ENCODE peak calls at places on chromosomes 2 and 18, in eight cellular contexts. One of them, this sample, is unnamed.

GRCh38 chr2:239871481-239872435 is 153.4 kb downstream of the NDUFA10 start:
- DNase-seq in psoas muscle: no peak
- DNase-seq in K562: no peak
- DNase-seq in GM12864: no peak
- DNase-seq in ascending aorta: no peak
- DNase-seq in AG04449: no peak
- DNase-seq in astrocyte of the spinal cord: no peak
- DNase-seq in PC-3: no peak
- DNase-seq in this sample: no peak

GRCh38 chr2:237962432-237963084 is 4.3 kb upstream of the UBE2F start:
- DNase-seq in PC-3: no peak
- DNase-seq in AG04449: no peak
- DNase-seq in ascending aorta: no peak
- DNase-seq in GM12864: no peak
- DNase-seq in astrocyte of the spinal cord: no peak
- DNase-seq in K562: no peak
- DNase-seq in psoas muscle: no peak
- DNase-seq in this sample: no peak

GRCh38 chr2:42908538-42909200 is 116.3 kb upstream of the HAAO start:
- DNase-seq in GM12864: no peak
- DNase-seq in psoas muscle: no peak
- DNase-seq in astrocyte of the spinal cord: no peak
- DNase-seq in ascending aorta: no peak
- DNase-seq in PC-3: no peak
- DNase-seq in K562: peak
- DNase-seq in AG04449: no peak
- DNase-seq in this sample: no peak

GRCh38 chr2:7023542-7023941 is 106.3 kb downstream of the RNF144A start:
- DNase-seq in PC-3: no peak
- DNase-seq in astrocyte of the spinal cord: peak
- DNase-seq in psoas muscle: no peak
- DNase-seq in K562: no peak
- DNase-seq in AG04449: no peak
- DNase-seq in ascending aorta: no peak
- DNase-seq in GM12864: no peak
- DNase-seq in this sample: peak

GRCh38 chr2:54701029-54701428 is 22.4 kb upstream of the EML6 start:
- DNase-seq in psoas muscle: no peak
- DNase-seq in astrocyte of the spinal cord: no peak
- DNase-seq in ascending aorta: no peak
- DNase-seq in AG04449: no peak
- DNase-seq in GM12864: no peak
- DNase-seq in PC-3: no peak
- DNase-seq in K562: no peak
- DNase-seq in this sample: peak

GRCh38 chr2:109335586-109336266 is 206.7 kb downstream of the SH3RF3 start:
- DNase-seq in GM12864: no peak
- DNase-seq in K562: no peak
- DNase-seq in ascending aorta: no peak
- DNase-seq in PC-3: peak
- DNase-seq in AG04449: no peak
- DNase-seq in astrocyte of the spinal cord: peak
- DNase-seq in psoas muscle: no peak
- DNase-seq in this sample: peak

GRCh38 chr2:146385031-146385430 is 1459.8 kb upstream of the ACVR2A start:
- DNase-seq in K562: no peak
- DNase-seq in astrocyte of the spinal cord: no peak
- DNase-seq in ascending aorta: no peak
- DNase-seq in GM12864: no peak
- DNase-seq in AG04449: no peak
- DNase-seq in PC-3: no peak
- DNase-seq in psoas muscle: no peak
- DNase-seq in this sample: no peak

GRCh38 chr18:6355789-6356589 is 58.7 kb downstream of the L3MBTL4 start:
- DNase-seq in AG04449: no peak
- DNase-seq in psoas muscle: no peak
- DNase-seq in PC-3: peak
- DNase-seq in GM12864: no peak
- DNase-seq in ascending aorta: no peak
- DNase-seq in astrocyte of the spinal cord: peak
- DNase-seq in K562: no peak
- DNase-seq in this sample: no peak

GRCh38 chr2:218065239-218066006 is 3.6 kb upstream of the RUFY4 start:
- DNase-seq in PC-3: no peak
- DNase-seq in AG04449: no peak
- DNase-seq in astrocyte of the spinal cord: no peak
- DNase-seq in GM12864: no peak
- DNase-seq in psoas muscle: no peak
- DNase-seq in ascending aorta: no peak
- DNase-seq in K562: no peak
- DNase-seq in this sample: no peak

GRCh38 chr2:116487336-116487735 is 1327.2 kb upstream of the DDX18 start:
- DNase-seq in GM12864: no peak
- DNase-seq in AG04449: no peak
- DNase-seq in ascending aorta: no peak
- DNase-seq in psoas muscle: no peak
- DNase-seq in K562: no peak
- DNase-seq in PC-3: no peak
- DNase-seq in astrocyte of the spinal cord: no peak
- DNase-seq in this sample: no peak

GRCh38 chr2:96152301-96153165 is 7.3 kb upstream of the DUSP2 start:
- DNase-seq in K562: no peak
- DNase-seq in PC-3: no peak
- DNase-seq in astrocyte of the spinal cord: no peak
- DNase-seq in GM12864: no peak
- DNase-seq in AG04449: no peak
- DNase-seq in ascending aorta: no peak
- DNase-seq in psoas muscle: no peak
- DNase-seq in this sample: no peak

GRCh38 chr18:67200665-67201064 is 315.9 kb downstream of the DSEL start:
- DNase-seq in PC-3: no peak
- DNase-seq in GM12864: no peak
- DNase-seq in astrocyte of the spinal cord: no peak
- DNase-seq in ascending aorta: no peak
- DNase-seq in psoas muscle: no peak
- DNase-seq in K562: no peak
- DNase-seq in AG04449: no peak
- DNase-seq in this sample: no peak

GRCh38 chr2:26316845-26317244 is 29.1 kb upstream of the SELENOI start:
- DNase-seq in ascending aorta: no peak
- DNase-seq in astrocyte of the spinal cord: no peak
- DNase-seq in PC-3: no peak
- DNase-seq in psoas muscle: no peak
- DNase-seq in GM12864: no peak
- DNase-seq in AG04449: no peak
- DNase-seq in K562: peak
- DNase-seq in this sample: no peak

GRCh38 chr2:230067990-230068657 is 600 bp downstream of the SLC16A14 start:
- DNase-seq in AG04449: no peak
- DNase-seq in PC-3: peak
- DNase-seq in ascending aorta: peak
- DNase-seq in psoas muscle: peak
- DNase-seq in astrocyte of the spinal cord: peak
- DNase-seq in K562: no peak
- DNase-seq in GM12864: no peak
- DNase-seq in this sample: peak

GRCh38 chr2:36486546-36487044 is 111.4 kb downstream of the FEZ2 start:
- DNase-seq in astrocyte of the spinal cord: peak
- DNase-seq in ascending aorta: no peak
- DNase-seq in AG04449: peak
- DNase-seq in K562: no peak
- DNase-seq in GM12864: no peak
- DNase-seq in PC-3: peak
- DNase-seq in psoas muscle: no peak
- DNase-seq in this sample: peak

GRCh38 chr2:165902929-165903328 is 50.6 kb downstream of the TTC21B start:
- DNase-seq in psoas muscle: no peak
- DNase-seq in astrocyte of the spinal cord: peak
- DNase-seq in GM12864: no peak
- DNase-seq in PC-3: no peak
- DNase-seq in ascending aorta: no peak
- DNase-seq in AG04449: no peak
- DNase-seq in K562: no peak
- DNase-seq in this sample: peak

DNA sequence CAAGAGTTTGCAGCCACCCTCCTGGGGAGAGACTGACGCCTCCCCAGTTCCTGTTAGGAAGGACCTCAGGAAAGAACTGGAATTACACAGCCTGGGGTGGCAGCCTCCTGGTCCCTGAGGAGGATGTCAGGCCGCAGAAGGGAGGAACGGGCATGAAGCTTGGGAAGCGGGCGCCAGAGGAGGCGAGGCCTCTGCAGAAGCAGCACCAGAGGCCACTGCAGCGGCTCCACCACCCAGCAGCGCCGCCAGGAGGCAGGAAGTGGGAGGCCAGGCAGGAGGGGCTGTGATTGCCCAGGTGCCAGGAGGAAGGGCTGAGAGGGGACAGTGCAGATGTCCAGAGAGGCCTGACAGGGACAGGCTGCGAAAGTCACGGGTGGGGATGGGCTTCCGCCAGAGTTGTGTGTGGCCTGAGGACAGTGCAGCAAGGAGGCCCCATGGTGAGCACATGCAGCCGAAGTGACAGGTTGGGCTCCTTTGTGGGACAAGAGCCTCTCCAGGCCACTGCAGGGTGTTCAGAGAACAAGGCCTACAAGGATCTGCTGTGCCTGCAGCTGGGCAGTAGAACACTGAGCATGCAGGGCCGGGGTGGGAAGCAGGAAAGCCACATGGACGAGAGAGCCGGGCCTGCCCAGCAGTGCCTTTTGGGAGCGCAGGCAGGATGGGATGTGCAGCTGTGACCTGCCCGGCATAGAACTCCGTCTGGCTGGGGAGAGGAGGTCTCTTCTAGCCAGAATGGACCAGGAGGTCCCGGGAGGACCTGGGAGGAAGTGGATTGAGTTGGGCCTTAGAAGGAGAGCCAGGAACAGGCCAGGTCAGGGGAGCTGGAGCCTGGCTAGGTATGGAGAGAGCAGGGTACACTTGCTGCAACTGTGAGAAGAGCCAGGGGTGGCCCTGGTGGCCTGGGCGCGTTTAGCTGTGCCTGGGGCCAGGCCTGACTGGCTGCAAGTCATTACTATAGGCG is 39.1 kb upstream of the ALPP start:
- DNase-seq in K562: no peak
- DNase-seq in psoas muscle: no peak
- DNase-seq in GM12864: no peak
- DNase-seq in AG04449: no peak
- DNase-seq in PC-3: no peak
- DNase-seq in ascending aorta: no peak
- DNase-seq in astrocyte of the spinal cord: no peak
- DNase-seq in this sample: no peak
- TF ChIP-seq CTCF in K562: peak
- TF ChIP-seq CTCF in psoas muscle: no peak
- TF ChIP-seq CTCF in GM12864: no peak
- TF ChIP-seq CTCF in AG04449: no peak
- TF ChIP-seq CTCF in PC-3: no peak
- TF ChIP-seq CTCF in ascending aorta: no peak
- TF ChIP-seq CTCF in astrocyte of the spinal cord: peak
- TF ChIP-seq CTCF in this sample: no peak

GRCh38 chr2:161245237-161245505 is 63.1 kb upstream of the PSMD14 start:
- DNase-seq in GM12864: no peak
- DNase-seq in AG04449: no peak
- DNase-seq in ascending aorta: no peak
- DNase-seq in psoas muscle: no peak
- DNase-seq in astrocyte of the spinal cord: no peak
- DNase-seq in K562: no peak
- DNase-seq in PC-3: no peak
- DNase-seq in this sample: no peak
- H3K4me3 ChIP-seq in GM12864: peak
- H3K4me3 ChIP-seq in AG04449: no peak
- H3K4me3 ChIP-seq in ascending aorta: no peak
- H3K4me3 ChIP-seq in psoas muscle: no peak
- H3K4me3 ChIP-seq in astrocyte of the spinal cord: no peak
- H3K4me3 ChIP-seq in K562: no peak
- H3K4me3 ChIP-seq in PC-3: peak
- H3K4me3 ChIP-seq in this sample: no peak

GRCh38 chr2:104447831-104448434 is 406.0 kb upstream of the POU3F3 start:
- DNase-seq in GM12864: no peak
- DNase-seq in K562: no peak
- DNase-seq in ascending aorta: no peak
- DNase-seq in psoas muscle: no peak
- DNase-seq in PC-3: no peak
- DNase-seq in AG04449: no peak
- DNase-seq in astrocyte of the spinal cord: no peak
- DNase-seq in this sample: no peak
- TF ChIP-seq CTCF in GM12864: peak
- TF ChIP-seq CTCF in K562: no peak
- TF ChIP-seq CTCF in ascending aorta: no peak
- TF ChIP-seq CTCF in psoas muscle: no peak
- TF ChIP-seq CTCF in PC-3: no peak
- TF ChIP-seq CTCF in AG04449: no peak
- TF ChIP-seq CTCF in astrocyte of the spinal cord: peak
- TF ChIP-seq CTCF in this sample: no peak

GRCh38 chr2:1744151-1744445 is 217 bp downstream of the PXDN start:
- DNase-seq in astrocyte of the spinal cord: no peak
- DNase-seq in ascending aorta: peak
- DNase-seq in AG04449: no peak
- DNase-seq in K562: no peak
- DNase-seq in GM12864: no peak
- DNase-seq in psoas muscle: no peak
- DNase-seq in PC-3: no peak
- DNase-seq in this sample: peak

GRCh38 chr2:1743396-1744150 is 742 bp downstream of the PXDN start:
- DNase-seq in AG04449: no peak
- DNase-seq in astrocyte of the spinal cord: peak
- DNase-seq in PC-3: peak
- DNase-seq in GM12864: no peak
- DNase-seq in ascending aorta: peak
- DNase-seq in psoas muscle: peak
- DNase-seq in K562: no peak
- DNase-seq in this sample: peak

GRCh38 chr2:1742680-1743395 is 1.5 kb downstream of the PXDN start:
- DNase-seq in K562: no peak
- DNase-seq in AG04449: no peak
- DNase-seq in GM12864: no peak
- DNase-seq in PC-3: peak
- DNase-seq in astrocyte of the spinal cord: peak
- DNase-seq in ascending aorta: peak
- DNase-seq in psoas muscle: peak
- DNase-seq in this sample: peak

GRCh38 chr2:1745171-1746023 is 1.1 kb upstream of the PXDN start:
- DNase-seq in psoas muscle: no peak
- DNase-seq in astrocyte of the spinal cord: no peak
- DNase-seq in K562: no peak
- DNase-seq in GM12864: no peak
- DNase-seq in AG04449: no peak
- DNase-seq in PC-3: no peak
- DNase-seq in ascending aorta: peak
- DNase-seq in this sample: no peak

GRCh38 chr2:1744446-1745170 is at the start of gene PXDN:
- DNase-seq in GM12864: no peak
- DNase-seq in AG04449: no peak
- DNase-seq in PC-3: peak
- DNase-seq in astrocyte of the spinal cord: peak
- DNase-seq in K562: no peak
- DNase-seq in psoas muscle: peak
- DNase-seq in ascending aorta: peak
- DNase-seq in this sample: peak
- H3K4me3 ChIP-seq in GM12864: no peak
- H3K4me3 ChIP-seq in AG04449: peak
- H3K4me3 ChIP-seq in PC-3: peak
- H3K4me3 ChIP-seq in astrocyte of the spinal cord: peak
- H3K4me3 ChIP-seq in K562: no peak
- H3K4me3 ChIP-seq in psoas muscle: peak
- H3K4me3 ChIP-seq in ascending aorta: peak
- H3K4me3 ChIP-seq in this sample: peak

GRCh38 chr2:105519516-105519915 is 120.7 kb upstream of the FHL2 start:
- DNase-seq in K562: no peak
- DNase-seq in AG04449: no peak
- DNase-seq in astrocyte of the spinal cord: peak
- DNase-seq in psoas muscle: no peak
- DNase-seq in PC-3: no peak
- DNase-seq in GM12864: no peak
- DNase-seq in ascending aorta: no peak
- DNase-seq in this sample: peak
- TF ChIP-seq CTCF in K562: no peak
- TF ChIP-seq CTCF in AG04449: no peak
- TF ChIP-seq CTCF in astrocyte of the spinal cord: peak
- TF ChIP-seq CTCF in psoas muscle: no peak
- TF ChIP-seq CTCF in PC-3: peak
- TF ChIP-seq CTCF in GM12864: no peak
- TF ChIP-seq CTCF in ascending aorta: no peak
- TF ChIP-seq CTCF in this sample: peak